ENCODE peak calls at places on chromosomes 5 and 9, in eight cellular contexts. F is astrocyte, J is OCI-LY7, K is stomach, M is endodermal cell, D is body of pancreas, L is fibroblast of lung, A is pancreas. C is an unnamed sample. For H3K36me3, the result is how much of the 10 kb centered on the place peaks cover.

GRCh38 chr5:138631204-138631928 is 56.2 kb upstream of the HSPA9 start:
- DNase-seq in A (no peak), J (no peak), F (no peak), K (no peak), M (no peak), D (no peak), L (no peak), C (no peak)

GRCh38 chr5:111976705-111977104 is 219.7 kb upstream of the NREP start:
- DNase-seq in F (peak), D (no peak), M (no peak), K (no peak), L (peak), J (no peak), A (no peak), C (no peak)

GRCh38 chr5:71810023-71810422 is 90.9 kb downstream of the CARTPT start:
- DNase-seq in D (no peak), F (no peak), M (peak), L (no peak), K (no peak), J (no peak), A (no peak), C (no peak)

GRCh38 chr5:7904170-7904569 is 35.2 kb downstream of the MTRR start:
- DNase-seq in D (no peak), F (peak), K (no peak), M (no peak), L (peak), J (no peak), A (no peak), C (peak)

GRCh38 chr9:89884356-89885083 is 279.7 kb downstream of the GADD45G start:
- DNase-seq in K (peak), J (no peak), M (peak), F (no peak), A (no peak), D (no peak), L (no peak), C (no peak)

GRCh38 chr9:119318371-119318770 is 50.9 kb downstream of the BRINP1 start:
- DNase-seq in M (peak), F (no peak), J (no peak), D (no peak), L (no peak), K (no peak), A (no peak), C (no peak)

GRCh38 chr5:172860520-172861443 is 26.7 kb downstream of the ERGIC1 start:
- DNase-seq in J (no peak), F (peak), A (peak), L (peak), K (peak), D (peak), M (no peak), C (no peak)

GRCh38 chr9:27117489-27118135 is 8.6 kb downstream of the TEK start:
- DNase-seq in J (no peak), K (peak), F (peak), M (peak), D (peak), L (peak), A (no peak), C (no peak)

GRCh38 chr9:121288557-121288873 is 20.6 kb downstream of the GSN start:
- DNase-seq in F (no peak), K (no peak), M (no peak), L (no peak), A (no peak), J (no peak), D (no peak), C (no peak)

GRCh38 chr5:51404256-51404655 is 21.0 kb downstream of the ISL1 start:
- DNase-seq in F (no peak), J (no peak), A (no peak), K (no peak), M (no peak), D (no peak), L (no peak), C (no peak)

GRCh38 chr9:17906204-17906840 is 327.5 kb downstream of the SH3GL2 start:
- DNase-seq in D (no peak), A (peak), M (peak), J (no peak), F (no peak), L (no peak), K (peak), C (no peak)

GRCh38 chr5:151056367-151057306 is 24.2 kb downstream of the TNIP1 start:
- DNase-seq in A (no peak), K (no peak), J (no peak), M (no peak), F (no peak), D (no peak), L (no peak), C (no peak)

GRCh38 chr5:131514316-131515275 is 120.4 kb downstream of the RAPGEF6 start:
- DNase-seq in A (no peak), D (no peak), F (no peak), J (no peak), L (peak), K (no peak), M (no peak), C (no peak)

GRCh38 chr5:38347040-38347763 is 88.8 kb downstream of the EGFLAM start:
- DNase-seq in F (no peak), A (no peak), D (no peak), L (peak), J (no peak), M (peak), K (no peak), C (peak)

GRCh38 chr9:34267660-34268059 is 61.4 kb downstream of the KIF24 start:
- DNase-seq in K (no peak), F (no peak), L (no peak), M (no peak), D (no peak), A (no peak), J (peak), C (no peak)

GRCh38 chr9:97980918-97981827 is 2.0 kb upstream of the ANP32B start:
- DNase-seq in A (no peak), F (no peak), J (peak), K (no peak), L (no peak), D (no peak), M (no peak), C (no peak)

GRCh38 chr9:14433293-14433818 is 119.4 kb upstream of the NFIB start:
- DNase-seq in D (no peak), L (peak), F (peak), K (no peak), A (no peak), M (no peak), J (no peak), C (no peak)

DNA sequence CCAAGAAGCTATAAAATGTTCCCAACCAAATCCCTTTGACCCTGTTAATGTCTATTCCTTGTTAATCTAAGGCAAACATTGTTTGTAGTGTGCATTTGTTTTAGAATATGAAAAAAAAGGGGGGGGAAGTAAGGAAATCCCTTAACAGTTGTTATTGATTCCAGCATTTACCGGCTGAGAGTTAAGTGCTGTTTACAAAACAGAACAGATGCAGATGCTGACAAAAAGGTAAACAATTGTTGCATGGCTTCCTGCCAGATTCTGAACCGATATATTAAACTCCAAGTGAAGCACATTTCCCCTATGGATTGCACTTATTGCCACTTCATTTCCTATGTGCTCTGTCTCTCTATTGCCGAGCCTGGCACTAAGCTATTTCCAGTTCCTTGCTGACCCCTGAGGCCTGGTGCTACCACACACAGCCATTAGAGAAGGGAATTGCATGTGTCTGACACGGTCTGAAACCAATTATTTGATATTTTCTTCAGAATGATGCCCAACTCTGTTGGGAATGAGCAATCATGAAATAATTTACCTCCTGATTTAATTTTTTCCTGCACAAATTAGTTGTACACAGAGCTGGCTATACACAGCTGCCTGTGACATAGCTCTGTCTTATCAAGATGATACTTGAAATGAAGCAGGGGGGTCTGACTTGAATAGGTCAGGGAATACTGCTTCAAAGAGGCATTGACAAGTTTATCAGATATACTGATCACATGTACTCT is 109.8 kb downstream of the KIAA0825 start:
- DNase-seq in F (no peak), M (no peak), L (no peak), K (no peak), A (no peak), J (no peak), D (no peak), C (no peak)
- H3K36me3 ChIP-seq in F (under half), M (under half), L (under half), K (under half), A (under half), J (under half), D (under half), C (under half)

GRCh38 chr9:71812385-71812784 is 44.1 kb upstream of the CEMIP2 start:
- DNase-seq in L (peak), D (peak), K (no peak), M (no peak), A (no peak), F (no peak), J (peak), C (no peak)
- TF ChIP-seq CTCF in L (peak), D (no peak), K (no peak), M (no peak), A (no peak), F (no peak), J (peak), C (no peak)

DNA sequence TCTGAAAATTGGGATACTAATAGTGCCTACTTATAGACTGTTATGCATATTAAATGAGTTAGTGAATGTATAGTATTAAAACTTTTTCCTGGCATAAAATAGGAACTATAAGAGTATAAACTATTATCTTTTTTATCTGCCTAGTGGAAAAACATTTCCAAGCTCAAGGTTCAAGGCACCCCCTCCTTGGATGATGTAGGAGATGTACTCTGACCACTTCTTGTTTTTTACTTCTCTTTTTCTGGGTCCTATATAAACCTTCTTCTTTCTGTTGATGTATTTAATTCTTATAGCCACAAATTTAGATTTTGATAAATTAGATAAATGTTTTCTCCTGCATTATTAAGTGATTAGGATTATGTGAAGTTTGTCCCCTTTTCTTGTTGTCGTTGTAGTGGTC is 160.6 kb upstream of the CDKN2B start:
- DNase-seq in J (peak), L (no peak), D (no peak), K (no peak), M (no peak), A (no peak), F (no peak), C (no peak)
- H3K4me3 ChIP-seq in J (no peak), L (no peak), D (no peak), K (no peak), M (no peak), A (no peak), F (no peak), C (no peak)

GRCh38 chr5:177225798-177226197 is 77.7 kb downstream of the RAB24 start:
- DNase-seq in K (no peak), L (no peak), F (no peak), D (no peak), J (no peak), A (no peak), M (no peak), C (no peak)
- H3K36me3 ChIP-seq in K (under half), L (under half), F (under half), D (under half), J (half or more), A (under half), M (half or more), C (under half)

GRCh38 chr9:99012957-99013512 is 69.3 kb downstream of the COL15A1 start:
- DNase-seq in J (no peak), F (no peak), M (peak), A (no peak), K (no peak), D (peak), L (no peak), C (no peak)
- TF ChIP-seq CTCF in J (peak), F (no peak), M (peak), A (peak), K (no peak), D (peak), L (peak), C (no peak)